ENCODE peak calls at places on chromosomes 5 and 9, in seven cellular contexts. Y, K, P, Z, C, Q and E are unnamed samples.

GRCh38 chr9:134736791-134737489 is 95.3 kb downstream of the COL5A1 start:
- DNase-seq in Y (no peak), K (no peak), P (no peak), Z (no peak), C (no peak), Q (no peak), E (no peak)

GRCh38 chr5:75381456-75381855 is 44.4 kb downstream of the HMGCR start:
- DNase-seq in Y (no peak), K (no peak), P (no peak), Z (no peak), C (no peak), Q (no peak), E (no peak)

GRCh38 chr5:90933298-90933697 is 374.7 kb downstream of the ADGRV1 start:
- DNase-seq in Y (no peak), K (no peak), P (no peak), Z (no peak), C (no peak), Q (no peak), E (no peak)

GRCh38 chr5:160363661-160364060 is 6.8 kb downstream of the C1QTNF2 start:
- DNase-seq in Y (no peak), K (no peak), P (no peak), Z (no peak), C (no peak), Q (no peak), E (no peak)

GRCh38 chr5:34959323-34959722 is 30.0 kb downstream of the DNAJC21 start:
- DNase-seq in Y (peak; percentile 42), K (no peak), P (no peak), Z (no peak), C (no peak), Q (peak; percentile 73), E (peak; percentile 41)

GRCh38 chr5:142143878-142144277 is 35.3 kb downstream of the NDFIP1 start:
- DNase-seq in Y (peak; percentile 14), K (no peak), P (no peak), Z (no peak), C (no peak), Q (peak; percentile 63), E (peak; percentile 76)

GRCh38 chr9:114718801-114719221 is 36.8 kb upstream of the TEX48 start:
- DNase-seq in Y (no peak), K (no peak), P (peak; percentile 35), Z (no peak), C (no peak), Q (no peak), E (no peak)

GRCh38 chr5:150183436-150183835 is 6.4 kb upstream of the SLC6A7 start:
- DNase-seq in Y (no peak), K (no peak), P (no peak), Z (no peak), C (no peak), Q (no peak), E (no peak)

GRCh38 chr5:374631-375335 is 53.3 kb downstream of the AHRR start:
- DNase-seq in Y (no peak), K (peak; percentile 69), P (peak; percentile 5), Z (peak; percentile 6), C (peak; percentile 11), Q (no peak), E (no peak)

GRCh38 chr5:179858241-179858585 is 404 bp downstream of the MRNIP start:
- DNase-seq in Y (no peak), K (peak; percentile 89), P (peak; percentile 55), Z (no peak), C (no peak), Q (no peak), E (peak; percentile 14)

GRCh38 chr5:90548069-90548593 is 10.5 kb upstream of the ADGRV1 start:
- DNase-seq in Y (peak; percentile 14), K (no peak), P (peak; percentile 74), Z (no peak), C (no peak), Q (no peak), E (no peak)

GRCh38 chr9:122053951-122054350 is 39.2 kb downstream of the TTLL11 start:
- DNase-seq in Y (no peak), K (no peak), P (no peak), Z (no peak), C (no peak), Q (peak; percentile 52), E (peak; percentile 22)

GRCh38 chr9:129318121-129319075 is 140.3 kb upstream of the IER5L start:
- DNase-seq in Y (no peak), K (peak; percentile 64), P (no peak), Z (peak; percentile 46), C (peak; percentile 15), Q (no peak), E (no peak)

GRCh38 chr5:125560476-125561225 is 814.2 kb upstream of the ZNF608 start:
- DNase-seq in Y (no peak), K (no peak), P (no peak), Z (no peak), C (no peak), Q (peak; percentile 47), E (peak; percentile 70)

GRCh38 chr5:6587171-6587570 is 45.7 kb downstream of the NSUN2 start:
- DNase-seq in Y (no peak), K (no peak), P (no peak), Z (no peak), C (no peak), Q (no peak), E (no peak)

GRCh38 chr5:92748072-92748676 is 832.8 kb downstream of the NR2F1-AS1 start:
- DNase-seq in Y (no peak), K (no peak), P (no peak), Z (no peak), C (no peak), Q (no peak), E (no peak)

DNA sequence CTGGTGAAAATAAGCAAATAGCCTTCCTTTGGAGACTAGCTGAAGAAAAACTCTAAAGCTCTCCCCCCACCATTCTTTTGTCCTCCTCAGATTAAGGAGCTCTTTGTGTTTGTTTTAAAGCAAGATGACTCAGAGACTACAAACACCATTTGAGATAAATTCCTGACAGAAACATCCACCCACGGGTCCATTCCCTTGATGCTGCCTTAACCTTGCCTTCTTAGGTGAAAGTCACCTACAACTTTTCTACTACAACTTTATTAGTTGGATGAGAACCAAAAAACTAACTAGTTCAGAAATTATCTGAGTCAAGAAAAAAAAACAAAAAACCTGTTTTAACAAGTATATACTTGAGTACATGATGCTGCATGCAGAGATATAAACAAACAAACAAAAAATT is 831.1 kb downstream of the NR2F1-AS1 start:
- DNase-seq in Y (peak; percentile 53), K (no peak), P (no peak), Z (no peak), C (no peak), Q (peak; percentile 54), E (peak; percentile 57)
- TF ChIP-seq CTCF in Y (no peak), K (no peak), P (no peak), Z (no peak), C (no peak), Q (no peak), E (no peak)

DNA sequence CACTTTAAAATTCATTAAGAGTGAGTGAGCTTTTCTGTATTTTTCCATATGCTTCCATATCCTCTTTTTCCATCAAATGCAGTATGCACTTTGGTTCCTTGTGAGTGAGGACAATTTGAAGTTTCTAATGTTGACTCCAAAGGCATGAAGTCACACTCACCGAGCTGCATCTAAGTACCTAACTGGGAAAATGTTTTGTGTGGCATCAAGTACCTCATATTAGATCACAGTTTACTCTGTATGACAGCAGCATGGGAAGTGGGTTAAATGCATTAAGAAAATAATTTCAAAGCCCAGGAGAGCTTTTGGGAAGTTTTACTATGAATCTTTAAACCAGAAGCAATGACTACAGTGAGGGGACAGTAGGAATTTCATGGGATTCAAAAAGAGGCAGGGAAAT is 207.0 kb downstream of the EFNA5 start:
- DNase-seq in Y (no peak), K (no peak), P (no peak), Z (no peak), C (no peak), Q (no peak), E (no peak)
- H3K4me3 ChIP-seq in Y (no peak overlapping the region), K (no peak overlapping the region), P (no peak overlapping the region), Z (no peak overlapping the region), C (no peak overlapping the region), Q (no peak overlapping the region), E (no peak overlapping the region)

DNA sequence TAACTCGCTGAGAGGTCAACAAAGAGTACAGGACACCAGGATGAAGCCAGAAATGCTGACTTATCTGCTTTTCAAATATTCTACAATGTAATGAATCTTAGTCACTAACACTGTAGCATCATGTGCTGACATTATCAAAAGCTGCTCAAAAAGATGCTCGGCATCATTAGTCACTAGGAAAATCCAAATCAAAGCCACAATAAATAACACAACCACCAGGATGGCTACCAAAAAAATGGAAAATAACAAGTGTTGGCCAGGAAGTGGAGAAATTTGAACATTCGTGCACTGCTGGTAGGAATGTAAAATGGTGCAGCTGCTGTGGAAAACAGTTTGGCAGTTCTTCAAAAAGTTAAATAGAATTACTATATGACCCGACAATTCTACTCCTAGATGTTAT is 269.1 kb downstream of the GLIS3 start:
- DNase-seq in Y (peak; percentile 55), K (no peak), P (no peak), Z (no peak), C (no peak), Q (no peak), E (no peak)
- TF ChIP-seq CTCF in Y (no peak), K (no peak), P (no peak), Z (no peak), C (no peak), Q (no peak), E (peak; percentile 0)

GRCh38 chr9:137163101-137163661 is 6.7 kb downstream of the LRRC26 start:
- DNase-seq in Y (peak; percentile 13), K (no peak), P (no peak), Z (no peak), C (no peak), Q (peak; percentile 12), E (no peak)

GRCh38 chr9:137160716-137161557 is 8.9 kb downstream of the LRRC26 start:
- DNase-seq in Y (no peak), K (no peak), P (no peak), Z (no peak), C (no peak), Q (no peak), E (no peak)

GRCh38 chr9:137160054-137160425 is 9.8 kb downstream of the LRRC26 start:
- DNase-seq in Y (no peak), K (no peak), P (no peak), Z (no peak), C (no peak), Q (no peak), E (no peak)

GRCh38 chr9:137162505-137163100 is 7.2 kb downstream of the LRRC26 start:
- DNase-seq in Y (no peak), K (no peak), P (peak; percentile 63), Z (no peak), C (no peak), Q (no peak), E (no peak)

DNA sequence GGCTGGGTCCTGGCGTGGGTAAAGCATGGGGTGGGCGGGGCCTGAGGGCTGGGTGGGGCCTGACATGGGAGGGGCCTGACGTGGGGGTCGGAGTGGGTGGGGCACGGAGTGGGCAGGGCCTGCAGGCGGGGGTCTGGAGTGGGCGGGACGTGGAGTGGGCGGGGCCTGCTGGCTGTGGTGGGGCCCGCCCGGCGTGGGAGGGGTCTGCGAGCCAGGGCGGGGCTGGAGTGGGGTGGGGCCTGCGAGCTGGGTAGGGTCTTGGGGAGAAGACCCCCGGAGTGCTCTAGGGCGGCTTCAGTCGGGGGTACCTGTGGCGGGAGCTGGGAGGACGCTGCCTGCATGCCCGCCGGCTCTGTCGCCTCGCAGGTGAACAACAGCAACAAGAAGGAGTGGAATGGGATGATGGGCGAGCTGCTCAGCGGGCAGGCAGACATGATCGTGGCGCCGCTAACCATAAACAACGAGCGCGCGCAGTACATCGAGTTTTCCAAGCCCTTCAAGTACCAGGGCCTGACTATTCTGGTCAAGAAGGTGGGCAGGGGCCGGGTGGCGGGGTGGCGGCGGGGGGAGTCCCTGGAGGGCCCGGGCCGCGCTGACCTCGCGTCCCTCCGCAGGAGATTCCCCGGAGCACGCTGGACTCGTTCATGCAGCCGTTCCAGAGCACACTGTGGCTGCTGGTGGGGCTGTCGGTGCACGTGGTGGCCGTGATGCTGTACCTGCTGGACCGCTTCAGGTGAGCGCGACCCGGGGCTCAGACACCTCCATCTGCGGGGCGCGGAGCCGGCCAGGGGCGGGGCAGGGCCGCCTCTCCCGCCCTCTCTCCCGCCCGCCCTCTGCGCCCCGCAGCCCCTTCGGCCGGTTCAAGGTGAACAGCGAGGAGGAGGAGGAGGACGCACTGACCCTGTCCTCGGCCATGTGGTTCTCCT is 8.0 kb downstream of the LRRC26 start:
- DNase-seq in Y (no peak), K (no peak), P (no peak), Z (no peak), C (no peak), Q (no peak), E (no peak)
- H3K4me3 ChIP-seq in Y (no peak overlapping the region), K (no peak overlapping the region), P (no peak overlapping the region), Z (no peak overlapping the region), C (no peak overlapping the region), Q (no peak overlapping the region), E (no peak overlapping the region)